ENCODE peak calls at places on chromosomes 3 and 15, in six cellular contexts. C is left lung, F is HFFc6, V is hepatocyte, N is brain microvascular endothelial cell, K is WTC11. S is an unnamed sample.

GRCh38 chr15:25718597-25718996 is 144.5 kb downstream of the ATP10A start:
- DNase-seq in C (no peak), F (no peak), V (no peak), N (no peak), K (no peak), S (no peak)

GRCh38 chr15:63232400-63232799 is 43.0 kb downstream of the RAB8B start:
- DNase-seq in C (no peak), F (no peak), V (no peak), N (no peak), K (no peak), S (no peak)

GRCh38 chr3:183430325-183430957 is 2.0 kb upstream of the MCF2L2 start:
- DNase-seq in C (no peak), F (no peak), V (no peak), N (no peak), K (no peak), S (no peak)

GRCh38 chr15:79083154-79083553 is 7.4 kb downstream of the RASGRF1 start:
- DNase-seq in C (no peak), F (no peak), V (no peak), N (no peak), K (no peak), S (no peak)

GRCh38 chr3:116873142-116873541 is 163.6 kb downstream of the TUSC7 start:
- DNase-seq in C (no peak), F (no peak), V (no peak), N (no peak), K (no peak), S (no peak)

GRCh38 chr3:194475978-194476377 is 10.8 kb downstream of the ATP13A3 start:
- DNase-seq in C (no peak), F (no peak), V (no peak), N (no peak), K (no peak), S (no peak)

GRCh38 chr3:189714991-189715961 is 84.1 kb downstream of the TP63 start:
- DNase-seq in C (no peak), F (no peak), V (no peak), N (peak), K (no peak), S (no peak)

GRCh38 chr15:29107971-29108645 is 161.5 kb downstream of the NSMCE3 start:
- DNase-seq in C (peak), F (no peak), V (no peak), N (no peak), K (no peak), S (no peak)

GRCh38 chr15:63046927-63047760 is 4.6 kb downstream of the TPM1 start:
- DNase-seq in C (no peak), F (peak), V (no peak), N (no peak), K (no peak), S (peak)

GRCh38 chr3:141410408-141410807 is 42.1 kb downstream of the ZBTB38 start:
- DNase-seq in C (no peak), F (peak), V (no peak), N (peak), K (no peak), S (no peak)

GRCh38 chr15:51366911-51367310 is 25.5 kb downstream of the GLDN start:
- DNase-seq in C (no peak), F (no peak), V (peak), N (no peak), K (no peak), S (no peak)

GRCh38 chr15:63041982-63042878 is at the start of gene TPM1:
- DNase-seq in C (peak), F (peak), V (peak), N (peak), K (peak), S (peak)

GRCh38 chr3:27392950-27393679 is 23.9 kb upstream of the NEK10 start:
- DNase-seq in C (no peak), F (no peak), V (no peak), N (no peak), K (no peak), S (no peak)

GRCh38 chr15:42199126-42199525 is 9.0 kb downstream of the VPS39 start:
- DNase-seq in C (no peak), F (peak), V (no peak), N (no peak), K (no peak), S (no peak)

GRCh38 chr3:179015551-179016020 is 56.0 kb downstream of the ZMAT3 start:
- DNase-seq in C (no peak), F (peak), V (peak), N (peak), K (peak), S (no peak)

GRCh38 chr15:75201609-75202250 is at the start of gene C15orf39:
- DNase-seq in C (peak), F (peak), V (peak), N (peak), K (peak), S (peak)

GRCh38 chr15:75200765-75201608 is 695 bp upstream of the C15orf39 start:
- DNase-seq in C (no peak), F (no peak), V (peak), N (peak), K (peak), S (peak)

GRCh38 chr15:75203908-75204263 is 2.2 kb downstream of the C15orf39 start:
- DNase-seq in C (no peak), F (no peak), V (no peak), N (no peak), K (no peak), S (no peak)

GRCh38 chr15:75203017-75203907 is 1.6 kb downstream of the C15orf39 start:
- DNase-seq in C (no peak), F (peak), V (no peak), N (peak), K (no peak), S (peak)

GRCh38 chr15:75202251-75203016 is 752 bp downstream of the C15orf39 start:
- DNase-seq in C (peak), F (peak), V (peak), N (peak), K (peak), S (peak)
- TF ChIP-seq CTCF in C (peak), F (peak), V (no peak), N (peak), K (no peak), S (peak)

GRCh38 chr15:71103102-71103676 is 12.1 kb upstream of the THSD4 start:
- DNase-seq in C (no peak), F (peak), V (peak), N (peak), K (no peak), S (no peak)
- TF ChIP-seq CTCF in C (peak), F (peak), V (peak), N (peak), K (no peak), S (no peak)

GRCh38 chr15:101664303-101664913 is 12.2 kb upstream of the TM2D3 start:
- DNase-seq in C (no peak), F (no peak), V (no peak), N (no peak), K (no peak), S (no peak)
- TF ChIP-seq CTCF in C (no peak), F (peak), V (peak), N (peak), K (no peak), S (no peak)

GRCh38 chr3:191085091-191085490 is 114.0 kb upstream of the OSTN start:
- DNase-seq in C (no peak), F (peak), V (no peak), N (no peak), K (no peak), S (no peak)

DNA sequence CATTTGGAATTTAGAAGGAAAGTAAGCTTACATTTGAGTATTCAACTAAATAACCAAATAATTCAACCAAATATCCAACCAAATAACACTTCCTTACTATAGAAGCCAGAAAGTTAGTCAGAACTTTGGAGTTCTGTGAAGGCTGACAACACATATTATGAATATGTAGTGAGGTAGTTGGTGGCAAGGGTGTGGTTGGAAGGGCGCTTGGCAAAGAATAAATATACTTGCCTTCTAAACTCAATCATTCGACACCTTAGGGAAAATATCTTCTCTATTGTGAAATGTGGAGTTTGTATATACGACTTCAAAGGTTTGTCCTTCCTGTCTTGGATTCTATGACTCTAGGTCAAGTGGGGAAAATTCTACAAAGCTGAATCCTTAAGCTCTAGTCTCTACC is 111.7 kb upstream of the OSTN start:
- DNase-seq in C (no peak), F (no peak), V (no peak), N (no peak), K (no peak), S (no peak)
- TF ChIP-seq CTCF in C (no peak), F (no peak), V (no peak), N (no peak), K (no peak), S (no peak)

DNA sequence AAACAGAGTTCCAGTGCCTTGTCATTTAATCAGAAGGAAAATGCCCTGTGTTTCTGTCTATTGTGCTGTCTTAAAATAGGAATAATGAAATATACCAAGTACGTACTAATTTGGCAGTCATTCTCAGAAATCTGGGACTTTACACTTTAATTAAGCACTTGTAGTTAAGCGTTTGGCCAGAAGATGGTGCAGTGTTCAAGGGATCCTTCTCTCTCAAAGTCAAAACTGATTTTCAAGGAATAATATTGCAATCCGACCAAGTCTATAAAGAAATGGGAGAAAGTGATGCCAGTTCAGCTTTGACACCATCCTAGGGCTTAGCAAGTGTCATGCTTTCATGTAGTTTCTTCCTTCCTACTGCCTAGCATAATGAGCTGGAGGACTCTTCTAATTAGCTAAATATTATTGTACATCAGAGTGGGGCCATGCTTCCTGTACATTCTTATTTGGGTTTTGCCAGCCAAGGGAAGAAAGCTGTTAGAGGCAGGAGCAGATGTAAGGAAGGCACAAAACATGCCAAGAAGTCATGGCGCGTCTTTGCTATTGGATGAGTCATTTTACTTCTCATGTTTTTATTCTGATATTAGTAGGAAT is 64.8 kb downstream of the SAMMSON start:
- DNase-seq in C (no peak), F (peak), V (peak), N (peak), K (no peak), S (no peak)
- TF ChIP-seq CTCF in C (peak), F (peak), V (peak), N (peak), K (peak), S (peak)

DNA sequence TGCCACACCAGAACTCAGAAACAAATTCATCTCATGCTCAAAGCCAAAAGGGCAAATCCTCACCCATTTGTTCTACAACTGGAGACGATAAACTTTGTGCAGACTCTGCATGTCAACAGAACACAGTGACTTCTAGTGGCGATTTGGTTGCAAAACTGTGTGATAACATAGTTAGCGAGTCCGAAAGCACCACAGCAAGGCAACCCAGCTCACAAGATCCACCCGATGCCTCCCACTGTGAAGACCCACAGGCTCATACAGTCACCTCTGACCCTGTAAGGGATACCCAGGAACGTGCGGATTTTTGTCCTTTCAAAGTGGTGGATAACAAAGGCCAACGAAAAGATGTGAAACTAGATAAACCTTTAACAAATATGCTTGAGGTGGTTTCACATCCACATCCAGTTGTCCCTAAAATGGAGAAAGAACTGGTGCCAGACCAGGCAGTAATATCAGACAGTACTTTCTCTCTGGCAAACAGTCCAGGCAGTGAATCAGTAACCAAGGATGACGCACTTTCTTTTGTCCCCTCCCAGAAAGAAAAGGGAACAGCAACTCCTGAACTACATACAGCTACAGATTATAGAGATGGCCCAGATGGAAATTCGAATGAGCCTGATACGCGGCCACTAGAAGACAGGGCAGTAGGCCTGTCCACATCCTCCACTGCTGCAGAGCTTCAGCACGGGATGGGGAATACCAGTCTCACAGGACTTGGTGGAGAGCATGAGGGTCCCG is 199.7 kb downstream of the AKAP13 start:
- DNase-seq in C (no peak), F (no peak), V (peak), N (no peak), K (no peak), S (no peak)
- TF ChIP-seq CTCF in C (no peak), F (no peak), V (peak), N (no peak), K (no peak), S (no peak)

GRCh38 chr3:13047296-13048165 is 25.7 kb downstream of the IQSEC1 start:
- DNase-seq in C (no peak), F (no peak), V (no peak), N (no peak), K (no peak), S (no peak)
- TF ChIP-seq CTCF in C (no peak), F (peak), V (no peak), N (peak), K (no peak), S (no peak)

S was measured in breast epithelium.